ENCODE peak calls at places on chromosomes 16 and 17, in eight cellular contexts. L, B, I, Z, P, E, N and U are unnamed samples.

GRCh38 chr16:50534091-50534490 is 14.1 kb upstream of the NKD1 start:
- DNase-seq in I (no peak), Z (no peak), N (no peak), B (no peak), E (no peak), P (no peak), L (no peak), U (no peak)

GRCh38 chr16:49836668-49837067 is 19.2 kb downstream of the ZNF423 start:
- DNase-seq in E (no peak), P (no peak), B (no peak), I (no peak), N (no peak), L (no peak), Z (no peak), U (no peak)

GRCh38 chr17:77282524-77283515 is 142.1 kb downstream of the SEC14L1 start:
- DNase-seq in I (peak; percentile 63), N (peak; percentile 66), P (no peak), B (peak; percentile 80), Z (peak; percentile 63), L (peak; percentile 65), E (peak; percentile 43), U (no peak)

GRCh38 chr16:27449434-27450188 is 47.6 kb downstream of the IL21R start:
- DNase-seq in I (no peak), Z (peak; percentile 56), P (no peak), N (peak; percentile 59), B (peak; percentile 43), L (no peak), E (no peak), U (peak; percentile 16)

GRCh38 chr17:59372138-59372751 is 40.8 kb downstream of the YPEL2 start:
- DNase-seq in I (peak; percentile 86), E (peak; percentile 54), L (no peak), N (peak; percentile 68), Z (peak; percentile 63), B (peak; percentile 53), P (no peak), U (peak; percentile 78)

GRCh38 chr16:8572919-8573724 is 17.2 kb downstream of the TMEM114 start:
- DNase-seq in L (peak; percentile 61), E (peak; percentile 37), Z (no peak), P (peak; percentile 38), I (no peak), B (no peak), N (no peak), U (peak; percentile 56)

GRCh38 chr17:48153711-48154642 is 46.4 kb downstream of the SNX11 start:
- DNase-seq in P (peak; percentile 75), N (peak; percentile 68), I (no peak), E (peak; percentile 54), B (peak; percentile 51), Z (no peak), L (peak; percentile 68), U (peak; percentile 55)

GRCh38 chr17:5080591-5080990 is 2.3 kb downstream of the ZFP3 start:
- DNase-seq in L (no peak), N (no peak), B (no peak), E (no peak), Z (no peak), P (no peak), I (no peak), U (no peak)

GRCh38 chr17:17757944-17758343 is 76.7 kb downstream of the RAI1 start:
- DNase-seq in N (no peak), B (no peak), E (no peak), P (no peak), L (no peak), Z (no peak), I (no peak), U (no peak)

GRCh38 chr17:67879662-67880061 is 54.4 kb downstream of the BPTF start:
- DNase-seq in B (no peak), I (no peak), N (no peak), L (no peak), Z (no peak), P (no peak), E (no peak), U (no peak)

GRCh38 chr16:54356391-54356790 is 69.8 kb upstream of the IRX3 start:
- DNase-seq in I (no peak), P (no peak), Z (no peak), B (no peak), E (no peak), L (no peak), N (no peak), U (no peak)

GRCh38 chr17:38539386-38539785 is 66.4 kb downstream of the SRCIN1 start:
- DNase-seq in P (no peak), N (no peak), Z (no peak), E (no peak), I (no peak), B (no peak), L (no peak), U (no peak)

GRCh38 chr17:83186751-83187421 is 107.5 kb downstream of the METRNL start:
- DNase-seq in L (no peak), N (no peak), Z (no peak), B (no peak), E (no peak), I (no peak), P (no peak), U (no peak)

GRCh38 chr17:54261465-54261864 is 438.7 kb downstream of the KIF2B start:
- DNase-seq in B (no peak), Z (no peak), N (no peak), I (no peak), E (no peak), L (no peak), P (no peak), U (no peak)
- H3K4me3 ChIP-seq in B (no peak overlapping the region), Z (no peak overlapping the region), N (no peak overlapping the region), I (no peak overlapping the region), E (no peak overlapping the region), L (no peak overlapping the region), P (no peak overlapping the region), U (no peak overlapping the region)

DNA sequence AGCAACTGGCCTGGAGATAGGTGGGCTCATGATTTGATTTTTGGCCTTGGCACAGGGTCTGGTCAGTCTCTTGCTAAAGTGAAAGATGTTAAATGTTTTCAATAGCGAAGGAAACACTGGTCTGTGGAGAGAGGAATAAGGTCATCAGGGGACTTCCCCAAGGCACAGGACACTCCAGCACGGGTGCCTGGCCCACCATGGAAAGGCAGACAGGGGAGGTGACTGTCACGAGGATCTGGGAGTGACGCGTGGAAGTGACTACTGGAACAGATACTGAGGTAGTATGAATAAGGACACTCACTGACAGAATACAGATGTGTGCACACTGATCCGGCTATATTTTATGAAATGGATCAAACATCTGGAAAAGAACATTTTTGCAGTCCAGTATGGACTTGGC is 16.7 kb upstream of the ICAM2 start:
- DNase-seq in B (no peak), L (no peak), E (no peak), Z (no peak), P (no peak), N (no peak), I (peak; percentile 39), U (no peak)
- TF ChIP-seq POLR2A in B (no peak), L (no peak), E (no peak), Z (no peak), P (no peak), N (no peak), I (no peak), U (no peak)

GRCh38 chr17:57135026-57135747 is 50.1 kb downstream of the AKAP1 start:
- DNase-seq in E (no peak), P (no peak), L (no peak), I (no peak), B (no peak), N (no peak), Z (no peak), U (no peak)

GRCh38 chr17:57138030-57138911 is 53.2 kb downstream of the AKAP1 start:
- DNase-seq in B (no peak), I (no peak), E (no peak), N (no peak), Z (no peak), P (no peak), L (no peak), U (no peak)

GRCh38 chr17:57138956-57139576 is 54.0 kb downstream of the AKAP1 start:
- DNase-seq in I (no peak), P (no peak), Z (no peak), E (peak; percentile 22), B (no peak), N (no peak), L (no peak), U (no peak)

GRCh38 chr17:57135748-57136342 is 50.8 kb downstream of the AKAP1 start:
- DNase-seq in N (no peak), I (no peak), L (peak; percentile 28), E (no peak), B (no peak), Z (no peak), P (no peak), U (peak; percentile 41)

GRCh38 chr17:57136355-57136754 is 51.3 kb downstream of the AKAP1 start:
- DNase-seq in L (no peak), N (no peak), P (no peak), E (no peak), Z (no peak), I (no peak), B (no peak), U (no peak)
- H3K4me3 ChIP-seq in L (no peak overlapping the region), N (no peak overlapping the region), P (no peak overlapping the region), E (no peak overlapping the region), Z (no peak overlapping the region), I (no peak overlapping the region), B (no peak overlapping the region), U (no peak overlapping the region)

DNA sequence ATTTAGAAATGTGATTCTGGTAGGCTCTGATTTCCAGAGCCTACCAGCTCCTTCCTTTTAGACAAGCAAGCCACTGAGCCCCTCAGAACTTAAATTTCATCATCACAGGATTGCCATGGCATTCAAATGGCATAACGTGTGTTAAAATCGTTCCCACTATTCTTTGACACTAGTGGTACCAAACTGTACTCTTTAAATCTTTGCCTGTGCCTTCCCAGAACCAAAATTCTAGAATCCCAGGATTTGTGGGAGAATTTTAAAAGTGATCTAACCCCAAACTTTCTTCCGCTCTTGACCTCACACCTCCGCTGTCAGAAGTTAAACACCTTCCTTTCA is 287 bp upstream of the INTS2 start:
- DNase-seq in B (no peak), E (no peak), Z (no peak), N (no peak), L (no peak), I (no peak), P (no peak), U (no peak)
- TF ChIP-seq POLR2A in B (no peak), E (no peak), Z (no peak), N (no peak), L (no peak), I (no peak), P (no peak), U (no peak)